ENCODE peak calls at places on chromosomes 4 and X, in eight cellular contexts. Q, H, A, T, J, F, B and N are unnamed samples.
A peak's percentile ranks its signal among the peaks of the same experiment; 100 is the strongest.

GRCh38 chr4:149145803-149146202 is 669.8 kb downstream of the IQCM start:
- DNase-seq in Q (no peak), J (no peak), T (no peak), A (no peak), F (peak; percentile 23), B (no peak), H (no peak), N (no peak)

GRCh38 chrX:40267334-40268118 is 169.8 kb upstream of the BCOR start:
- DNase-seq in H (no peak), A (no peak), J (peak; percentile 36), Q (no peak), T (no peak), B (no peak), F (no peak), N (no peak)

GRCh38 chr4:41446391-41446790 is 91.6 kb upstream of the LIMCH1 start:
- DNase-seq in T (no peak), B (no peak), Q (no peak), H (no peak), F (no peak), A (no peak), J (no peak), N (no peak)

GRCh38 chrX:40418413-40419195 is 162.2 kb upstream of the ATP6AP2 start:
- DNase-seq in T (no peak), Q (peak; percentile 30), H (no peak), A (no peak), B (peak; percentile 3), J (no peak), F (no peak), N (no peak)

GRCh38 chrX:120672841-120673530 is 43.1 kb upstream of the C1GALT1C1 start:
- DNase-seq in F (no peak), Q (no peak), A (no peak), J (no peak), B (no peak), H (no peak), T (no peak), N (no peak)

GRCh38 chr4:183878571-183878970 is 26.5 kb upstream of the STOX2 start:
- DNase-seq in H (no peak), J (no peak), A (no peak), B (no peak), Q (no peak), T (no peak), F (no peak), N (no peak)

GRCh38 chr4:149896428-149896827 is 80.8 kb upstream of the IQCM start:
- DNase-seq in J (no peak), H (no peak), A (no peak), T (no peak), Q (no peak), B (no peak), F (peak; percentile 57), N (no peak)

GRCh38 chrX:46294234-46294633 is 251.0 kb downstream of the ZNF674 start:
- DNase-seq in J (no peak), A (no peak), Q (no peak), H (no peak), B (no peak), F (no peak), T (no peak), N (no peak)

GRCh38 chrX:54482839-54483593 is 13.0 kb downstream of the FGD1 start:
- DNase-seq in F (no peak), J (no peak), Q (no peak), A (no peak), H (no peak), B (no peak), T (peak; percentile 45), N (no peak)

GRCh38 chrX:23127586-23127985 is 127.8 kb downstream of the DDX53 start:
- DNase-seq in B (no peak), T (no peak), H (no peak), J (no peak), Q (no peak), A (no peak), F (no peak), N (no peak)

GRCh38 chrX:49262603-49263002 is 1.9 kb downstream of the FOXP3 start:
- DNase-seq in J (no peak), Q (no peak), H (no peak), T (no peak), B (no peak), A (no peak), F (no peak), N (no peak)

GRCh38 chr4:142367326-142368188 is 478.5 kb downstream of the INPP4B start:
- DNase-seq in F (no peak), A (no peak), H (no peak), J (no peak), B (no peak), Q (no peak), T (no peak), N (no peak)

GRCh38 chr4:149605601-149606378 is 209.9 kb downstream of the IQCM start:
- DNase-seq in Q (no peak), F (no peak), H (no peak), B (no peak), T (no peak), J (no peak), A (no peak), N (no peak)

GRCh38 chr4:128068927-128069326 is 7.8 kb downstream of the LARP1B start:
- DNase-seq in A (no peak), H (no peak), Q (peak; percentile 23), B (no peak), J (no peak), F (peak; percentile 56), T (no peak), N (no peak)

GRCh38 chrX:102129473-102129872 is 4.0 kb downstream of the TCEAL2 start:
- DNase-seq in B (no peak), A (no peak), T (no peak), F (no peak), Q (no peak), J (no peak), H (no peak), N (no peak)

GRCh38 chrX:74779175-74779574 is 146.1 kb downstream of the NEXMIF start:
- DNase-seq in J (no peak), H (no peak), T (no peak), Q (no peak), B (no peak), F (no peak), A (no peak), N (no peak)

GRCh38 chr4:1011022-1011694 is at the start of gene FGFRL1:
- DNase-seq in T (peak; percentile 95), Q (peak; percentile 95), A (peak; percentile 91), J (peak; percentile 91), H (peak; percentile 88), B (peak; percentile 84), F (peak; percentile 96), N (peak; percentile 89)

GRCh38 chr4:139951051-139951450 is 202.9 kb downstream of the MAML3 start:
- DNase-seq in B (no peak), J (no peak), H (no peak), T (no peak), Q (peak; percentile 49), A (peak; percentile 55), F (no peak), N (no peak)

GRCh38 chrX:123487674-123488073 is 245.2 kb downstream of the THOC2 start:
- DNase-seq in T (no peak), H (no peak), B (no peak), F (no peak), A (no peak), J (no peak), Q (no peak), N (no peak)

GRCh38 chr4:164706675-164707074 is 47.3 kb upstream of the SMIM31 start:
- DNase-seq in F (no peak), Q (no peak), H (peak; percentile 8), A (no peak), T (no peak), J (no peak), B (no peak), N (no peak)

GRCh38 chr4:151518359-151518758 is 109.4 kb downstream of the FHIP1A start:
- DNase-seq in T (no peak), F (no peak), J (no peak), A (no peak), B (no peak), Q (no peak), H (no peak), N (no peak)

GRCh38 chr4:87150498-87151261 is 69.7 kb downstream of the KLHL8 start:
- DNase-seq in J (peak; percentile 17), A (peak; percentile 65), Q (no peak), H (peak; percentile 72), F (peak; percentile 45), B (peak; percentile 43), T (no peak), N (peak; percentile 71)

GRCh38 chrX:68941385-68941952 is 112.6 kb downstream of the EFNB1 start:
- DNase-seq in J (no peak), Q (no peak), T (no peak), F (no peak), A (no peak), H (no peak), B (no peak), N (no peak)

GRCh38 chrX:149521438-149521837 is 16.3 kb upstream of the IDS start:
- DNase-seq in H (no peak), F (no peak), J (no peak), A (no peak), Q (no peak), B (peak; percentile 63), T (no peak), N (peak; percentile 49)

GRCh38 chr4:92111493-92111892 is 192.3 kb upstream of the GRID2 start:
- DNase-seq in Q (no peak), B (no peak), F (no peak), T (no peak), H (no peak), A (no peak), J (no peak), N (no peak)

GRCh38 chrX:150366951-150367545 is 3.9 kb downstream of the MAMLD1 start:
- DNase-seq in B (no peak), J (no peak), H (no peak), T (no peak), A (no peak), F (no peak), Q (peak; percentile 25), N (no peak)